ENCODE peak calls at places on chromosomes 16 and 17, in nine cellular contexts. N, X, Z, I, U, A, C, B and T are unnamed samples.

GRCh38 chr16:3058173-3059030 is 7.0 kb upstream of the IL32 start:
- DNase-seq in N (no peak), I (peak), Z (peak), B (no peak), A (peak), X (peak), U (peak), C (peak), T (peak)

GRCh38 chr16:50299508-50300105 is 33.3 kb downstream of the ADCY7 start:
- DNase-seq in N (no peak), U (no peak), I (peak), A (no peak), B (no peak), X (no peak), Z (no peak), C (peak), T (no peak)

GRCh38 chr17:83083368-83084201 is 4.2 kb downstream of the METRNL start:
- DNase-seq in I (peak), X (no peak), U (no peak), Z (peak), C (no peak), B (peak), A (no peak), N (no peak), T (peak)

GRCh38 chr16:66687906-66688625 is 8.5 kb downstream of the CMTM4 start:
- DNase-seq in U (no peak), I (no peak), Z (no peak), A (no peak), X (no peak), C (no peak), B (no peak), N (no peak), T (no peak)

GRCh38 chr16:87971933-87972332 is 20.7 kb downstream of the BANP start:
- DNase-seq in X (no peak), N (no peak), Z (peak), B (no peak), C (no peak), U (no peak), I (no peak), A (no peak), T (no peak)

GRCh38 chr17:15023589-15023988 is 241.5 kb downstream of the PMP22 start:
- DNase-seq in Z (no peak), I (no peak), A (no peak), X (no peak), N (no peak), B (no peak), U (peak), C (peak), T (peak)

GRCh38 chr16:1037023-1037933 is 35.3 kb upstream of the SSTR5 start:
- DNase-seq in X (no peak), C (no peak), N (no peak), Z (no peak), I (no peak), U (no peak), A (no peak), B (no peak), T (peak)

GRCh38 chr17:82520041-82520910 is 744 bp downstream of the FOXK2 start:
- DNase-seq in N (no peak), B (no peak), C (peak), Z (no peak), A (no peak), I (peak), U (peak), X (peak), T (peak)

GRCh38 chr17:50262001-50262794 is 12.1 kb upstream of the TMEM92 start:
- DNase-seq in C (no peak), X (no peak), U (peak), A (no peak), B (no peak), Z (no peak), N (no peak), I (no peak), T (no peak)

GRCh38 chr16:16148755-16149154 is 74.5 kb downstream of the ABCC6 start:
- DNase-seq in B (no peak), X (no peak), I (no peak), U (no peak), A (no peak), N (no peak), Z (no peak), C (no peak), T (no peak)

GRCh38 chr17:20852541-20853370 is 190.1 kb downstream of the USP22 start:
- DNase-seq in A (no peak), I (peak), Z (peak), B (no peak), N (no peak), C (peak), U (no peak), X (peak), T (peak)
- TF ChIP-seq MAX in A (no peak), I (no peak), Z (no peak), B (no peak), N (no peak), C (no peak), U (no peak), X (peak), T (no peak)

GRCh38 chr16:13426279-13426678 is 493.7 kb upstream of the ERCC4 start:
- DNase-seq in U (peak), N (no peak), I (no peak), Z (peak), X (peak), A (no peak), B (no peak), C (no peak), T (peak)
- TF ChIP-seq CTCF in U (peak), N (no peak), I (no peak), Z (no peak), X (no peak), A (peak), B (no peak), C (peak), T (peak)

GRCh38 chr16:8622315-8622656 is 788 bp downstream of the METTL22 start:
- DNase-seq in N (no peak), C (no peak), U (peak), B (no peak), X (no peak), I (peak), Z (no peak), A (no peak), T (no peak)

GRCh38 chr16:8620535-8620934 is 963 bp upstream of the METTL22 start:
- DNase-seq in C (no peak), U (no peak), N (no peak), I (no peak), X (no peak), A (no peak), B (no peak), Z (no peak), T (no peak)

GRCh38 chr16:8623634-8624033 is 2.1 kb downstream of the METTL22 start:
- DNase-seq in C (no peak), B (no peak), U (no peak), N (no peak), Z (no peak), X (no peak), A (no peak), I (no peak), T (no peak)

GRCh38 chr16:8621221-8621571 is 302 bp upstream of the METTL22 start:
- DNase-seq in X (no peak), Z (no peak), I (no peak), U (no peak), N (no peak), C (no peak), B (no peak), A (no peak), T (no peak)

DNA sequence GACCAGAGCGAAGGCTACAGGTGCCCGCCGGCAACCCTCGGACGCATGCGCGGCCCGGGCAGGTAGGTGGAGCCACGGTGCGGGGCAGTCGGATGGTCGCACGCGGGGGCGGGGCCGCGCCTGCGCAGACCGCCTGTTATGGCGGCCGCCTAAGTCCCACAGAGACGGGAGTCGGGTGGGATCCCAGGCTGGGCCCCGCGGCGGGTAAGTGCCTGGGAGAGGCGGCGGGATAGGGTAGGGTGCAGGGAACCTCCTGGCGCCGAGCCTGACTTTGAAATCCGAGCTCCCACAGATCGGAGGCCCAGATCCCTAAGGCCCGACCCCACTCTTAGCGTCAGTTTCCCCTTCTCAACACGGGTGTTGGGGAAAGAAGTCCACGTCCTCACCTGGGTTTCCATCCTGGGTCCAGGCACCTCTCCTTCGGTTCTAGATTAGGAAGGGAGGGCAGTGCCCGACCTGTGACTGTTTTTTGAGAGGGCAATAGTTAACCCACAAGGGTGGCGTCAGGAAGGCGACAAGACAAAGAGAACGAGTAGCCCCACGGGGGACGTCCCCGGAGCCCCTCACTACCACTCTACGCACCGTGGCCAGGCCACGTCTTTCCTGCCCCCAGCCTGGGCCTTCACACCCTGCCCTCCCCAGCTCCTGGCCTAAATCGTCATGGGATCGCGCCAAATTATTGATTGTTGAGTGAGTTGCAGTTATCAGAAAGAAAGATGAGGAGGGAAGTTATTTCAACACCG is at the start of gene METTL22:
- DNase-seq in B (peak), X (peak), N (peak), A (peak), Z (peak), U (peak), C (peak), I (peak), T (peak)
- TF ChIP-seq MAX in B (no peak), X (peak), N (no peak), A (no peak), Z (no peak), U (peak), C (no peak), I (peak), T (peak)

DNA sequence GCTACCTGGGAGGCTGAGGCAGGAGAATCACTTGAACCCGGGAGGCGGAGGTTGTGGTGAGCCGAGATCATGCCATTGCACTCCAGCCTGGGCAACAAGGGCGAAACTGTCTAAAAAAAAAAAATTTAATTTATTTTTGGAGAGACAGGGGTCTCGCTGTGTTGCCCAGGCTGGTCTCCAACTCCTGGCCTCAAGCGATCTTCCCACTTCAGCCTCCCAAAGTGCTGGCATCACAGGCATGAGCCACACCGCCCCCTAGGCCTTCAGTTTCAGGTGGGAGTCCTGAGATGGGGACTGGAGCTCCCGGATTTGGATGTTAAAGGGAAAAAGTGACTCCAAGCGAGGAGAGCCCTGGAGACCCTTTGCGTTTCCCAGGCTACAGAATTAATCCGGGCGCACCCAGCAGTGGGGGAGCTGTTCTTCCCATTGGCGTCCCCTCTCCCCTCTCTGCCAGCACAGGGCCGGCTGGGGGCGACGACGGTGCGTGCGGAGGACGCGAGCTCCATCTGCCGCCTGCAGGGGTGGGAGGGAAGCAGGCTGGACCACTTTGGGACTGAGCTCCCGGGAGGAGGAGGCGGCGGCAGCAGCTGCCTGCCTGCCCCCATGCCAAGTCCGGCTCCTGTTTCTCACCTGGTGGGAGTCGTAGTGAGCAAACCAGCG is 49.3 kb upstream of the USP7 start:
- DNase-seq in I (peak), X (peak), B (peak), Z (no peak), A (no peak), N (no peak), C (peak), U (no peak), T (no peak)
- TF ChIP-seq CTCF in I (no peak), X (no peak), B (peak), Z (no peak), A (no peak), N (no peak), C (peak), U (no peak), T (no peak)

DNA sequence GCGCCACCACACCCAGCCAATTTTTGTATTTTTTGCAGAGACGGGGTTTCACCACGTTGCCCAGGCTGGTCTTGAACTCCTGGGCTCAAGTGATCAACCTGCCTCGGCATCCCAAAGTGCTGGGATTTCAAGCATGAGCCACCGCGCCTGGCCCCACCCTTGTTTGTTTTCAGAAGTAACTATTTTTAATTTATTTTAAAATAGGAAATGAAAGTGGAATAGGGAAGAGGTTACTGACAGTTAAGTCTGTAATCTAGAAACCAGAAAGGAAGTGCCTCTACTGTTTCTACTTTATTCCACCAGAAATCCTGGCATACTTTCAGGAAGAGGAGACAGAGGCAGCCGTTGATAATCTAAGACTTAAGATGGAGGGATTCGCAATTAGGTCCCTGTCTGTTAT is 225.6 kb downstream of the TANC2 start:
- DNase-seq in I (no peak), X (no peak), U (no peak), B (no peak), A (no peak), C (no peak), N (no peak), Z (no peak), T (peak)
- TF ChIP-seq MAX in I (no peak), X (no peak), U (no peak), B (no peak), A (no peak), C (no peak), N (no peak), Z (no peak), T (no peak)

GRCh38 chr16:68091604-68092261 is 6.6 kb downstream of the NFATC3 start:
- DNase-seq in U (no peak), B (peak), Z (peak), C (no peak), X (no peak), I (no peak), A (no peak), N (no peak), T (peak)
- TF ChIP-seq CTCF in U (no peak), B (no peak), Z (no peak), C (no peak), X (no peak), I (no peak), A (no peak), N (no peak), T (no peak)

GRCh38 chr16:12503201-12503600 is 300.5 kb downstream of the CPPED1 start:
- DNase-seq in Z (no peak), B (no peak), N (no peak), I (no peak), X (no peak), A (no peak), U (no peak), C (no peak), T (no peak)
- TF ChIP-seq MAX in Z (no peak), B (no peak), N (no peak), I (no peak), X (no peak), A (no peak), U (no peak), C (no peak), T (no peak)